ENCODE peak calls at places on chromosomes 6 and 20, in ten cellular contexts. Y is heart left ventricle, E is suprapubic skin, N is ovary, M is upper lobe of right lung, L is transverse colon, H is HCT116, F is fibroblast of villous mesenchyme, P is heart right ventricle, Z is BJ. O is an unnamed sample.

GRCh38 chr20:60283281-60283680 is 325.1 kb downstream of the CDH26 start:
- DNase-seq in P (no peak), L (no peak), N (no peak), M (no peak), Z (no peak), Y (no peak), H (no peak), F (no peak), E (no peak), O (no peak)

GRCh38 chr20:50320910-50321796 is 130.5 kb downstream of the CEBPB start:
- DNase-seq in Z (peak), Y (peak), L (peak), M (peak), N (peak), H (peak), P (peak), F (peak), E (peak), O (peak)

GRCh38 chr6:16762265-16762546 is 946 bp upstream of the ATXN1 start:
- DNase-seq in E (no peak), F (no peak), Y (no peak), P (no peak), N (no peak), L (no peak), Z (no peak), H (no peak), M (no peak), O (no peak)

GRCh38 chr6:116287668-116288282 is 8.0 kb upstream of the TSPYL1 start:
- DNase-seq in P (no peak), M (no peak), Z (no peak), N (no peak), L (no peak), Y (no peak), F (peak), H (peak), E (no peak), O (peak)

GRCh38 chr6:110140650-110141049 is 38.8 kb downstream of the WASF1 start:
- DNase-seq in Y (no peak), P (no peak), H (peak), E (no peak), M (no peak), Z (peak), F (peak), L (no peak), N (no peak), O (peak)

GRCh38 chr6:155194399-155194798 is 69.4 kb upstream of the CLDN20 start:
- DNase-seq in P (no peak), E (no peak), Z (no peak), H (no peak), Y (no peak), F (no peak), L (no peak), M (no peak), N (no peak), O (no peak)

GRCh38 chr6:34583861-34584604 is 27.9 kb upstream of the SPDEF start:
- DNase-seq in Z (no peak), Y (no peak), M (peak), N (no peak), F (no peak), E (no peak), L (no peak), H (no peak), P (no peak), O (no peak)

GRCh38 chr6:163580311-163581030 is 166.0 kb downstream of the QKI start:
- DNase-seq in F (no peak), E (no peak), L (no peak), Y (no peak), H (no peak), M (no peak), N (no peak), P (no peak), Z (no peak), O (no peak)

GRCh38 chr20:41632896-41633295 is 14.7 kb upstream of the CHD6 start:
- DNase-seq in Y (no peak), E (no peak), F (no peak), L (no peak), Z (peak), M (no peak), H (no peak), P (no peak), N (no peak), O (no peak)

GRCh38 chr20:58892932-58893224 is 40.4 kb downstream of the GNAS start:
- DNase-seq in H (no peak), M (no peak), F (no peak), N (no peak), P (no peak), E (no peak), Z (no peak), Y (no peak), L (no peak), O (no peak)

GRCh38 chr6:56366112-56366852 is 118.9 kb upstream of the COL21A1 start:
- DNase-seq in P (no peak), H (no peak), F (no peak), E (no peak), Z (no peak), N (no peak), M (no peak), Y (no peak), L (no peak), O (no peak)

GRCh38 chr6:8108031-8108660 is 5.8 kb upstream of the EEF1E1 start:
- DNase-seq in H (peak), F (peak), L (no peak), E (no peak), P (no peak), N (no peak), Z (peak), M (no peak), Y (no peak), O (peak)

GRCh38 chr20:61976650-61977332 is 88.9 kb downstream of the TAF4 start:
- DNase-seq in F (no peak), Y (no peak), N (no peak), P (no peak), E (no peak), H (no peak), M (no peak), L (no peak), Z (no peak), O (no peak)

GRCh38 chr6:45864651-45865050 is 151.0 kb downstream of the CLIC5 start:
- DNase-seq in Y (no peak), F (no peak), P (no peak), L (no peak), M (no peak), Z (no peak), E (no peak), N (no peak), H (no peak), O (no peak)

GRCh38 chr6:131574133-131574532 is 1.1 kb downstream of the ARG1 start:
- DNase-seq in E (no peak), Y (no peak), P (no peak), L (no peak), Z (no peak), F (no peak), H (no peak), N (no peak), M (no peak), O (peak)

GRCh38 chr6:26739811-26740210 is 80.3 kb upstream of the ZNF322 start:
- DNase-seq in Y (no peak), P (no peak), E (no peak), H (no peak), L (no peak), M (no peak), N (no peak), F (no peak), Z (no peak), O (no peak)

GRCh38 chr6:156109713-156110112 is 654.1 kb upstream of the NOX3 start:
- DNase-seq in H (no peak), E (no peak), Z (no peak), N (no peak), L (no peak), P (no peak), M (no peak), F (no peak), Y (no peak), O (no peak)

GRCh38 chr6:21742238-21742660 is 148.7 kb downstream of the SOX4 start:
- DNase-seq in H (peak), N (no peak), M (no peak), F (peak), L (no peak), Y (no peak), E (no peak), P (no peak), Z (no peak), O (peak)

GRCh38 chr20:53247460-53248103 is 275.4 kb downstream of the TSHZ2 start:
- DNase-seq in Z (no peak), N (no peak), F (no peak), Y (no peak), H (no peak), M (no peak), L (no peak), P (no peak), E (no peak), O (no peak)

GRCh38 chr6:168302534-168302933 is 17.0 kb downstream of the DACT2 start:
- DNase-seq in N (no peak), Z (no peak), Y (peak), E (no peak), L (peak), F (no peak), M (no peak), P (no peak), H (no peak), O (no peak)

GRCh38 chr20:62993856-62994494 is 12.8 kb downstream of the BHLHE23 start:
- DNase-seq in H (no peak), E (no peak), M (no peak), P (no peak), Z (no peak), L (no peak), F (no peak), Y (no peak), N (no peak), O (no peak)

GRCh38 chr20:56003111-56003800 is 2.1 kb downstream of the CBLN4 start:
- DNase-seq in L (no peak), E (no peak), Y (no peak), H (no peak), Z (no peak), M (no peak), P (no peak), N (no peak), F (no peak), O (no peak)

GRCh38 chr20:58492795-58493538 is 22.2 kb downstream of the APCDD1L start:
- DNase-seq in Z (no peak), F (no peak), E (no peak), Y (no peak), H (no peak), L (no peak), N (no peak), P (no peak), M (no peak), O (no peak)

GRCh38 chr6:15270402-15270801 is 24.5 kb downstream of the JARID2 start:
- DNase-seq in N (no peak), H (no peak), P (no peak), Y (no peak), M (no peak), L (no peak), F (no peak), E (no peak), Z (no peak), O (no peak)

GRCh38 chr20:33334111-33334510 is 51.1 kb downstream of the BPIFB1 start:
- DNase-seq in M (no peak), P (no peak), Y (no peak), N (no peak), E (no peak), H (no peak), F (no peak), Z (no peak), L (no peak), O (no peak)

GRCh38 chr6:96899019-96899418 is 1.3 kb upstream of the NDUFAF4 start:
- DNase-seq in L (peak), F (peak), P (peak), E (no peak), M (no peak), H (peak), N (no peak), Y (no peak), Z (peak), O (peak)
- H3K4me3 ChIP-seq in L (peak), F (no peak), P (peak), E (peak), M (peak), H (no peak), N (no peak), Y (peak), Z (no peak), O (no peak)

GRCh38 chr20:380763-381580 is 412 bp downstream of the TRIB3 start:
- DNase-seq in N (peak), H (peak), Y (peak), M (peak), Z (no peak), P (peak), L (peak), F (peak), E (no peak), O (peak)
- TF ChIP-seq CTCF in N (no peak), H (no peak), Y (no peak), M (no peak), Z (no peak), P (no peak), L (no peak), F (peak), E (no peak), O (no peak)

DNA sequence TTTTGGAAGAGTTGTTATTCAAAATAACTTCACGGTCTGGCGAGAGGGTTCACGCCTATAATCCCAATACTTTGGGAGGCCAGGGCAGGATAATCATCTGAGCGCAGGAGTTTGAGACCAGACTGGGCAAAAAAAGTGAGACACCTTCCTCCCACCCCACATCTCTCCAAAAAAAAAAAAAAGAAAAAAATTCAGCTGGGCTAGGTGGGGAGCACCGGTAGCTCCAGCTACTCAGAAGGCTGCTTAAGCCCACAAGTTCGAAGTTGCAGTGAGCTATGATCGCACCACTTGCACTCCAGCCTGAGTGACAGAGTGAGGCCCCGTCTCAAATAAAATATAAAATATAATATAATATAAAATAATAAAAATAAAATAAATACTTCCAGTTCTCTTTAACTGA is 10.4 kb downstream of the OR2B2 start:
- DNase-seq in Z (no peak), L (no peak), N (no peak), E (no peak), Y (no peak), H (peak), M (no peak), P (no peak), F (no peak), O (no peak)
- H3K4me3 ChIP-seq in Z (no peak), L (no peak), N (no peak), E (no peak), Y (no peak), H (no peak), M (no peak), P (no peak), F (no peak), O (no peak)

DNA sequence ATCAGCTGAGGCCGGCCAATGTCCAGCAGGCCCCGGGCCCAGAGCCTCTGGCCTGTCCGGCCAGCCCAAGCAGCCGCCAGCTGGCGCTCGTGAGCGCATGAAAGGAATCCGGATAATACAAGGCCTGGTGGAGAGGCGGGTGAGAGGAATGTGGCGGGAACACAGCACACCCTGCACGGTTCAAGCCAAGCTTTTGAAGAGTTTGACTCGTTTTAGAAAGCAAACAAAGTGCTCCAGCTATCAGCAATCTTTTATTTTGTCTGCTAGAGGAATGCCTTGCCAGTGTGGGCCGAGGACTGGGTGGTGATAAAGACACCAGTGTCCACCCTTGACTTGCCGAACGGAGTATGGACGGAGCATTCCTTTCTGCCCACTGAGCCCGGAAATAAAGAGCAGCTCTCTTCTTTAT is 9.3 kb upstream of the NEDD9 start:
- DNase-seq in P (peak), M (peak), H (no peak), Y (peak), F (peak), N (peak), E (no peak), Z (no peak), L (peak), O (peak)
- TF ChIP-seq CTCF in P (peak), M (peak), H (peak), Y (peak), F (peak), N (peak), E (no peak), Z (peak), L (peak), O (peak)

GRCh38 chr6:167094436-167094819 is 28.5 kb upstream of the CCR6 start:
- DNase-seq in Y (no peak), Z (no peak), H (no peak), N (no peak), L (no peak), P (no peak), F (no peak), E (no peak), M (no peak), O (no peak)
- H3K4me3 ChIP-seq in Y (peak), Z (no peak), H (no peak), N (no peak), L (peak), P (peak), F (no peak), E (no peak), M (no peak), O (no peak)

DNA sequence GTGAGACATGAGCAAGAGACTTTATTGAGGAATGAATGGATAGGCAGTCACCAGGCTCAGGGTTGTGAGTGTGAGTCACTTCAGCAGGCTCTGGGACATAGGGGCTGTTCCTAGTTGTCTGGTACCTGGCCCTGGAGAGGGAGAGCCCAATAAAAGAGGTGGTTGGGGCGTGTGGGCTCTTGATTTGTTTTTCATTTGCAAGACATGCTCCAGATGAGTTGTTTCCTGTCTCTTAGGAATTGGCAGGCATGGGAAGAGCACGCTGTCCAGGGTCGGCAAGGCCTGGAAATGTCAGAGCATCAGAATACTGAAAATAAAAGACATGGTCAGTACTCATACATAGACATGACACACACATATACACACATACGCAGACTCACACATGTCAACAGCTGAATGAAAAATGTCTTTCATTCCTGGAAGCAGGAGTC is 166.3 kb upstream of the SULF2 start:
- DNase-seq in N (no peak), P (no peak), H (no peak), Z (no peak), L (no peak), F (peak), Y (no peak), M (no peak), E (no peak), O (peak)
- TF ChIP-seq CTCF in N (no peak), P (no peak), H (no peak), Z (no peak), L (no peak), F (no peak), Y (no peak), M (no peak), E (no peak), O (no peak)

GRCh38 chr20:24630486-24631172 is 161.2 kb downstream of the SYNDIG1 start:
- DNase-seq in Z (no peak), P (no peak), H (no peak), F (no peak), E (no peak), N (no peak), L (no peak), M (no peak), Y (no peak), O (no peak)
- H3K4me3 ChIP-seq in Z (no peak), P (no peak), H (no peak), F (no peak), E (no peak), N (no peak), L (no peak), M (no peak), Y (no peak), O (no peak)

GRCh38 chr6:70445001-70445400 is 31.7 kb downstream of the FAM135A start:
- DNase-seq in L (peak), Z (no peak), H (no peak), Y (no peak), M (no peak), N (no peak), E (no peak), P (no peak), F (no peak), O (no peak)
- TF ChIP-seq CTCF in L (no peak), Z (no peak), H (no peak), Y (no peak), M (no peak), N (no peak), E (no peak), P (no peak), F (no peak), O (no peak)

GRCh38 chr20:32027653-32028052 is 17.4 kb downstream of the CCM2L start:
- DNase-seq in F (no peak), Z (no peak), P (no peak), M (no peak), L (no peak), Y (no peak), N (no peak), H (no peak), E (no peak), O (no peak)

GRCh38 chr20:32031007-32031958 is 20.8 kb upstream of the HCK start:
- DNase-seq in Y (peak), H (peak), M (peak), Z (peak), L (peak), P (peak), F (peak), N (peak), E (peak), O (peak)

GRCh38 chr20:32029561-32029960 is 19.3 kb downstream of the CCM2L start:
- DNase-seq in E (no peak), Y (no peak), H (no peak), L (no peak), M (no peak), P (no peak), N (no peak), F (no peak), Z (no peak), O (no peak)

GRCh38 chr20:32024683-32025295 is 14.6 kb downstream of the CCM2L start:
- DNase-seq in Y (no peak), N (no peak), P (no peak), Z (no peak), F (no peak), H (no peak), E (no peak), L (no peak), M (no peak), O (no peak)

GRCh38 chr20:32028647-32029372 is 18.6 kb downstream of the CCM2L start:
- DNase-seq in L (no peak), P (no peak), E (no peak), Y (no peak), F (no peak), M (no peak), N (no peak), Z (no peak), H (no peak), O (peak)
- H3K4me3 ChIP-seq in L (no peak), P (no peak), E (no peak), Y (no peak), F (no peak), M (no peak), N (no peak), Z (no peak), H (no peak), O (no peak)

GRCh38 chr6:106444777-106445507 is 84.4 kb downstream of the CRYBG1 start:
- DNase-seq in L (no peak), H (peak), Y (no peak), E (no peak), P (peak), N (no peak), F (peak), Z (no peak), M (no peak), O (peak)

GRCh38 chr6:106445508-106445878 is 85.0 kb downstream of the CRYBG1 start:
- DNase-seq in Z (no peak), Y (no peak), N (no peak), M (no peak), E (no peak), L (no peak), P (no peak), H (no peak), F (no peak), O (no peak)

GRCh38 chr6:106446983-106447382 is 86.5 kb downstream of the CRYBG1 start:
- DNase-seq in E (no peak), N (no peak), P (no peak), Y (no peak), L (no peak), Z (no peak), M (no peak), H (no peak), F (no peak), O (no peak)

GRCh38 chr6:106448000-106448426 is 87.5 kb downstream of the CRYBG1 start:
- DNase-seq in Y (peak), E (no peak), F (no peak), Z (no peak), P (peak), H (no peak), N (no peak), M (peak), L (peak), O (no peak)

GRCh38 chr6:106446287-106446885 is 85.9 kb downstream of the CRYBG1 start:
- DNase-seq in M (no peak), L (no peak), Z (no peak), N (no peak), P (no peak), E (no peak), H (no peak), Y (no peak), F (peak), O (peak)
- TF ChIP-seq CTCF in M (peak), L (peak), Z (peak), N (no peak), P (peak), E (no peak), H (peak), Y (peak), F (peak), O (peak)

O was measured in choroid plexus epithelial cell.